ENCODE peak calls at places on chromosomes 16 and 17, in nine cellular contexts. One of them, this sample, is unnamed.

GRCh38 chr17:27545562-27546229 is 85.3 kb upstream of the LGALS9 start:
- DNase-seq in ascending aorta: no peak
- DNase-seq in A673: no peak
- DNase-seq in heart right ventricle: no peak
- DNase-seq in progenitor cell of endocrine pancreas: no peak
- DNase-seq in GM23338: no peak
- DNase-seq in HFFc6: no peak
- DNase-seq in A549: no peak
- DNase-seq in right atrium auricular region: no peak
- DNase-seq in this sample: no peak

GRCh38 chr17:6536566-6537065 is 19.7 kb downstream of the PITPNM3 start:
- DNase-seq in ascending aorta: no peak
- DNase-seq in A673: no peak
- DNase-seq in heart right ventricle: no peak
- DNase-seq in progenitor cell of endocrine pancreas: no peak
- DNase-seq in GM23338: no peak
- DNase-seq in HFFc6: no peak
- DNase-seq in A549: no peak
- DNase-seq in right atrium auricular region: no peak
- DNase-seq in this sample: no peak

GRCh38 chr16:19785512-19786130 is 67.5 kb downstream of the IQCK start:
- DNase-seq in ascending aorta: no peak
- DNase-seq in A673: no peak
- DNase-seq in heart right ventricle: no peak
- DNase-seq in progenitor cell of endocrine pancreas: no peak
- DNase-seq in GM23338: no peak
- DNase-seq in HFFc6: no peak
- DNase-seq in A549: no peak
- DNase-seq in right atrium auricular region: no peak
- DNase-seq in this sample: no peak

GRCh38 chr16:65384441-65384840 is 262.6 kb upstream of the CDH11 start:
- DNase-seq in ascending aorta: no peak
- DNase-seq in A673: no peak
- DNase-seq in heart right ventricle: no peak
- DNase-seq in progenitor cell of endocrine pancreas: no peak
- DNase-seq in GM23338: no peak
- DNase-seq in HFFc6: peak; percentile 45
- DNase-seq in A549: no peak
- DNase-seq in right atrium auricular region: no peak
- DNase-seq in this sample: no peak

GRCh38 chr17:81236784-81237183 is 2.1 kb downstream of the TEPSIN start:
- DNase-seq in ascending aorta: no peak
- DNase-seq in A673: no peak
- DNase-seq in heart right ventricle: peak; percentile 8
- DNase-seq in progenitor cell of endocrine pancreas: no peak
- DNase-seq in GM23338: no peak
- DNase-seq in HFFc6: no peak
- DNase-seq in A549: no peak
- DNase-seq in right atrium auricular region: no peak
- DNase-seq in this sample: no peak

GRCh38 chr17:80615311-80615710 is 70.7 kb downstream of the RPTOR start:
- DNase-seq in ascending aorta: no peak
- DNase-seq in A673: no peak
- DNase-seq in heart right ventricle: no peak
- DNase-seq in progenitor cell of endocrine pancreas: no peak
- DNase-seq in GM23338: no peak
- DNase-seq in HFFc6: no peak
- DNase-seq in A549: no peak
- DNase-seq in right atrium auricular region: no peak
- DNase-seq in this sample: no peak

GRCh38 chr17:67026341-67026740 is 18.0 kb upstream of the CACNG1 start:
- DNase-seq in ascending aorta: no peak
- DNase-seq in A673: no peak
- DNase-seq in heart right ventricle: no peak
- DNase-seq in progenitor cell of endocrine pancreas: no peak
- DNase-seq in GM23338: no peak
- DNase-seq in HFFc6: no peak
- DNase-seq in A549: no peak
- DNase-seq in right atrium auricular region: no peak
- DNase-seq in this sample: no peak

GRCh38 chr17:56978441-56979090 is 635 bp downstream of the SCPEP1 start:
- DNase-seq in ascending aorta: no peak
- DNase-seq in A673: no peak
- DNase-seq in heart right ventricle: no peak
- DNase-seq in progenitor cell of endocrine pancreas: no peak
- DNase-seq in GM23338: no peak
- DNase-seq in HFFc6: no peak
- DNase-seq in A549: no peak
- DNase-seq in right atrium auricular region: peak; percentile 54
- DNase-seq in this sample: no peak

GRCh38 chr17:63479495-63480184 is 2.8 kb downstream of the ACE start:
- DNase-seq in ascending aorta: no peak
- DNase-seq in A673: no peak
- DNase-seq in heart right ventricle: no peak
- DNase-seq in progenitor cell of endocrine pancreas: no peak
- DNase-seq in GM23338: no peak
- DNase-seq in HFFc6: no peak
- DNase-seq in A549: no peak
- DNase-seq in right atrium auricular region: no peak
- DNase-seq in this sample: no peak

DNA sequence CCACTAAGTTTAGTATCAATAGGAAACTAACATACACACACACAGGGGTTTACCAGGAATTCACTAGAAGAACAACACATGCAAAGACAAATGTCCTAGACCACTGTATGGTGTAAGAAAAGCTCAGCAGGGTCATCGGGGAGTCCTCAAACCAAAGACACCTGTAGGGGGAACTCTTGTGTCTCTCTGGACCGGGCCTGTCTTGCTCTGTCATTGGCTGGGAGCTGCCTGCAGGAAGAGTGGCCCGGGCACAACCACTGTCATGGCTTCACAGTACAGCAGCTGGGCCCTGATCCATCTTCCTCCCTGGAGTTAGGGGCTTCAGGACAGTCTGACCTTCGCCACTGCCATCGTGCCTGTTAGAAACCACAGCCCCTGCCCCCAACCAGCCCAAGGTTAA is 263.6 kb upstream of the DYNLRB2 start:
- DNase-seq in ascending aorta: no peak
- DNase-seq in A673: no peak
- DNase-seq in heart right ventricle: no peak
- DNase-seq in progenitor cell of endocrine pancreas: no peak
- DNase-seq in GM23338: peak; percentile 77
- DNase-seq in HFFc6: no peak
- DNase-seq in A549: no peak
- DNase-seq in right atrium auricular region: no peak
- DNase-seq in this sample: no peak
- TF ChIP-seq CTCF in ascending aorta: no peak
- TF ChIP-seq CTCF in A673: no peak
- TF ChIP-seq CTCF in heart right ventricle: no peak
- TF ChIP-seq CTCF in progenitor cell of endocrine pancreas: peak; percentile 27
- TF ChIP-seq CTCF in GM23338: peak; percentile 75
- TF ChIP-seq CTCF in HFFc6: no peak
- TF ChIP-seq CTCF in A549: no peak
- TF ChIP-seq CTCF in right atrium auricular region: no peak
- TF ChIP-seq CTCF in this sample: no peak

GRCh38 chr17:1647802-1648581 is 1.7 kb downstream of the RILP start:
- DNase-seq in ascending aorta: no peak
- DNase-seq in A673: peak; percentile 33
- DNase-seq in heart right ventricle: peak; percentile 63
- DNase-seq in progenitor cell of endocrine pancreas: no peak
- DNase-seq in GM23338: peak; percentile 83
- DNase-seq in HFFc6: no peak
- DNase-seq in A549: no peak
- DNase-seq in right atrium auricular region: peak; percentile 60
- DNase-seq in this sample: peak; percentile 59
- TF ChIP-seq CTCF in ascending aorta: no peak
- TF ChIP-seq CTCF in A673: no peak
- TF ChIP-seq CTCF in heart right ventricle: no peak
- TF ChIP-seq CTCF in progenitor cell of endocrine pancreas: no peak
- TF ChIP-seq CTCF in GM23338: peak; percentile 74
- TF ChIP-seq CTCF in HFFc6: no peak
- TF ChIP-seq CTCF in A549: no peak
- TF ChIP-seq CTCF in right atrium auricular region: no peak
- TF ChIP-seq CTCF in this sample: no peak

GRCh38 chr17:37188157-37188556 is 187.6 kb upstream of the C17orf78 start:
- DNase-seq in ascending aorta: no peak
- DNase-seq in A673: no peak
- DNase-seq in heart right ventricle: no peak
- DNase-seq in progenitor cell of endocrine pancreas: no peak
- DNase-seq in GM23338: no peak
- DNase-seq in HFFc6: no peak
- DNase-seq in A549: no peak
- DNase-seq in right atrium auricular region: no peak
- DNase-seq in this sample: no peak

GRCh38 chr17:37191219-37191618 is 184.6 kb upstream of the C17orf78 start:
- DNase-seq in ascending aorta: no peak
- DNase-seq in A673: no peak
- DNase-seq in heart right ventricle: no peak
- DNase-seq in progenitor cell of endocrine pancreas: no peak
- DNase-seq in GM23338: no peak
- DNase-seq in HFFc6: peak; percentile 35
- DNase-seq in A549: no peak
- DNase-seq in right atrium auricular region: no peak
- DNase-seq in this sample: no peak

GRCh38 chr17:37187262-37187661 is 188.5 kb upstream of the C17orf78 start:
- DNase-seq in ascending aorta: no peak
- DNase-seq in A673: no peak
- DNase-seq in heart right ventricle: no peak
- DNase-seq in progenitor cell of endocrine pancreas: no peak
- DNase-seq in GM23338: no peak
- DNase-seq in HFFc6: peak; percentile 69
- DNase-seq in A549: no peak
- DNase-seq in right atrium auricular region: no peak
- DNase-seq in this sample: no peak

GRCh38 chr17:37194208-37194607 is 181.6 kb upstream of the C17orf78 start:
- DNase-seq in ascending aorta: no peak
- DNase-seq in A673: no peak
- DNase-seq in heart right ventricle: no peak
- DNase-seq in progenitor cell of endocrine pancreas: no peak
- DNase-seq in GM23338: peak; percentile 51
- DNase-seq in HFFc6: no peak
- DNase-seq in A549: no peak
- DNase-seq in right atrium auricular region: no peak
- DNase-seq in this sample: no peak

DNA sequence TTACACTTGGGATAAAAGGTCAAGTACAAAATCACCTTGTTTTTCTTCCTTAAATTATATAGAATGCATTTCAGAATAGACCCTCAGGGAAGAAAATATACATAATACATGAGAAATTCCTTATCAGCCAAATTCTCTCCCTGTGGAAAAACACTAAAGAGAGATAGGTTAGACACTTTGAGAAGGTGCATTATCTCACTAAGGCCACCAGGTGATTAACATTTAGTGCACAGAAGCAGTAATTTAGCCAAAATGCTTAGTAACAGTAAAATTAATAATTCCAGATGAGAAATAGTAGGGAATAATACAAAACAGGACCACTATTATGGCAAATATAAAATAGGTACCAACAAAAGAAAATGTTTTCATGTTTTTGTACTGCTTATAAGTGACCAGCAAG is 185.3 kb upstream of the C17orf78 start:
- DNase-seq in ascending aorta: no peak
- DNase-seq in A673: no peak
- DNase-seq in heart right ventricle: no peak
- DNase-seq in progenitor cell of endocrine pancreas: no peak
- DNase-seq in GM23338: no peak
- DNase-seq in HFFc6: no peak
- DNase-seq in A549: peak; percentile 28
- DNase-seq in right atrium auricular region: no peak
- DNase-seq in this sample: no peak
- TF ChIP-seq CTCF in ascending aorta: no peak
- TF ChIP-seq CTCF in A673: no peak
- TF ChIP-seq CTCF in heart right ventricle: no peak
- TF ChIP-seq CTCF in progenitor cell of endocrine pancreas: peak; percentile 32
- TF ChIP-seq CTCF in GM23338: no peak
- TF ChIP-seq CTCF in HFFc6: peak; percentile 60
- TF ChIP-seq CTCF in A549: no peak
- TF ChIP-seq CTCF in right atrium auricular region: no peak
- TF ChIP-seq CTCF in this sample: peak; percentile 63

GRCh38 chr17:82839617-82840292 is at the start of gene ZNF750:
- DNase-seq in ascending aorta: no peak
- DNase-seq in A673: no peak
- DNase-seq in heart right ventricle: no peak
- DNase-seq in progenitor cell of endocrine pancreas: no peak
- DNase-seq in GM23338: peak; percentile 48
- DNase-seq in HFFc6: no peak
- DNase-seq in A549: no peak
- DNase-seq in right atrium auricular region: no peak
- DNase-seq in this sample: no peak

GRCh38 chr17:82837586-82838320 is 2.1 kb downstream of the ZNF750 start:
- DNase-seq in ascending aorta: no peak
- DNase-seq in A673: no peak
- DNase-seq in heart right ventricle: no peak
- DNase-seq in progenitor cell of endocrine pancreas: no peak
- DNase-seq in GM23338: no peak
- DNase-seq in HFFc6: no peak
- DNase-seq in A549: no peak
- DNase-seq in right atrium auricular region: no peak
- DNase-seq in this sample: no peak

GRCh38 chr17:82840431-82840831 is 609 bp upstream of the ZNF750 start:
- DNase-seq in ascending aorta: no peak
- DNase-seq in A673: no peak
- DNase-seq in heart right ventricle: no peak
- DNase-seq in progenitor cell of endocrine pancreas: no peak
- DNase-seq in GM23338: peak; percentile 42
- DNase-seq in HFFc6: no peak
- DNase-seq in A549: no peak
- DNase-seq in right atrium auricular region: no peak
- DNase-seq in this sample: no peak

GRCh38 chr17:82836823-82837357 is 2.9 kb downstream of the ZNF750 start:
- DNase-seq in ascending aorta: no peak
- DNase-seq in A673: no peak
- DNase-seq in heart right ventricle: no peak
- DNase-seq in progenitor cell of endocrine pancreas: no peak
- DNase-seq in GM23338: peak; percentile 55
- DNase-seq in HFFc6: no peak
- DNase-seq in A549: no peak
- DNase-seq in right atrium auricular region: no peak
- DNase-seq in this sample: no peak

DNA sequence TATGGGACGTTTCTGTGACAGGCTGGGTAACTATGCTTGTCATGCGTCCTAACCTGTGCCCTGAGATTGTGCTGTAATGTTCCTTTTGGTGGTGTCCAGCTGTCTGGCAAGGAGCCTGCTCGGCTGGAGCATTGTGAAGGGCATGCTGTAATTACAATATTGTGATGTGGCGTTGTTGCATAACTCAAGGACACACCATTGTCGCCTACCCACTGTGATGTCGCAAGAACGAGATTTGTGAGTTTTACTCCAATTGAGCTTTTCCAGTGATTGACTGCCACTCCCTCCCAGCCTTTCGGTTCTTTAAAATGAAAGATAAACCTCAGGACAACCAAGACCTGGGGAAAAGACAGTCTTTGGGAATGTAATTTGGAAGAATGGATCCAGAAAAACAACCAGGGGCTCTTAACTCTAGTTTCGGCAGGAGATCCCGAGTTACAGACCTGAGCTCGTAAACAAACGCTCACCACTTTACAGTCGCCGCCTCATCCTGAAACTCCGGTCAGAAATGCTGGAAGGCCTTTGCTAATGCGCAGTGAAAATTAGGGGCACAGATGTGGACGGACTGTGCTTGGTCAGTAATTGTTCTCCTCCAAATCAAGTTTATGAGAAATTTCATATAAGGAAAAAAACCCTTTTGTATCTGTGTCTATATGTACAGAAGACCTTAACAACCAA is 1.3 kb downstream of the ZNF750 start:
- DNase-seq in ascending aorta: no peak
- DNase-seq in A673: peak; percentile 78
- DNase-seq in heart right ventricle: peak; percentile 49
- DNase-seq in progenitor cell of endocrine pancreas: no peak
- DNase-seq in GM23338: no peak
- DNase-seq in HFFc6: peak; percentile 2
- DNase-seq in A549: no peak
- DNase-seq in right atrium auricular region: peak; percentile 75
- DNase-seq in this sample: no peak
- TF ChIP-seq CTCF in ascending aorta: no peak
- TF ChIP-seq CTCF in A673: no peak
- TF ChIP-seq CTCF in heart right ventricle: no peak
- TF ChIP-seq CTCF in progenitor cell of endocrine pancreas: no peak
- TF ChIP-seq CTCF in GM23338: no peak
- TF ChIP-seq CTCF in HFFc6: no peak
- TF ChIP-seq CTCF in A549: no peak
- TF ChIP-seq CTCF in right atrium auricular region: no peak
- TF ChIP-seq CTCF in this sample: no peak